ENCODE peak calls at places on chromosomes 13 and 19, in ten cellular contexts. P is cardiac fibroblast; Y is bronchial epithelial cell; C is GM10248; F is CD4-positive, alpha-beta T cell; Q is Panc1; N is left lung; S is fibroblast of pulmonary artery; G is lower lobe of right lung; H is GM12865. L is an unnamed sample.

GRCh38 chr13:105918842-105919741 is 616.4 kb downstream of the EFNB2 start:
- DNase-seq in P (peak), Y (peak), C (no peak), F (no peak), Q (peak), N (no peak), S (peak), G (no peak), H (no peak), L (no peak)

GRCh38 chr13:31952641-31953380 is 78.8 kb upstream of the FRY start:
- DNase-seq in P (no peak), Y (no peak), C (no peak), F (no peak), Q (no peak), N (no peak), S (no peak), G (no peak), H (no peak), L (no peak)

GRCh38 chr19:41223431-41224234 is 4.6 kb downstream of the AXL start:
- DNase-seq in P (peak), Y (peak), C (no peak), F (no peak), Q (no peak), N (peak), S (peak), G (no peak), H (no peak), L (no peak)

GRCh38 chr19:18514800-18515682 is 6.8 kb downstream of the ELL start:
- DNase-seq in P (peak), Y (peak), C (no peak), F (no peak), Q (no peak), N (peak), S (peak), G (peak), H (no peak), L (no peak)

GRCh38 chr13:59946924-59947323 is 216.8 kb downstream of the DIAPH3 start:
- DNase-seq in P (peak), Y (no peak), C (no peak), F (no peak), Q (no peak), N (no peak), S (peak), G (no peak), H (no peak), L (no peak)

GRCh38 chr19:43471091-43471490 is 5.7 kb upstream of the LYPD3 start:
- DNase-seq in P (no peak), Y (peak), C (no peak), F (no peak), Q (no peak), N (no peak), S (no peak), G (no peak), H (no peak), L (no peak)

GRCh38 chr19:50204811-50205675 is 1.6 kb downstream of the MYH14 start:
- DNase-seq in P (no peak), Y (no peak), C (no peak), F (no peak), Q (no peak), N (peak), S (no peak), G (peak), H (no peak), L (no peak)

GRCh38 chr13:64591981-64592380 is 2638.2 kb downstream of the PCDH9 start:
- DNase-seq in P (peak), Y (peak), C (no peak), F (no peak), Q (no peak), N (no peak), S (peak), G (no peak), H (no peak), L (no peak)

GRCh38 chr19:35986664-35987570 is 8.1 kb upstream of the SDHAF1 start:
- DNase-seq in P (no peak), Y (no peak), C (peak), F (no peak), Q (no peak), N (peak), S (no peak), G (peak), H (no peak), L (peak)

GRCh38 chr19:50500060-50500752 is 10.8 kb downstream of the JOSD2 start:
- DNase-seq in P (no peak), Y (no peak), C (peak), F (no peak), Q (no peak), N (no peak), S (no peak), G (peak), H (peak), L (no peak)

GRCh38 chr13:50106559-50106958 is 91.3 kb downstream of the KCNRG start:
- DNase-seq in P (no peak), Y (no peak), C (peak), F (no peak), Q (no peak), N (no peak), S (no peak), G (no peak), H (peak), L (no peak)

GRCh38 chr19:56120371-56121179 is 520 bp downstream of the ZNF787 start:
- DNase-seq in P (peak), Y (peak), C (peak), F (peak), Q (no peak), N (peak), S (peak), G (peak), H (peak), L (peak)

GRCh38 chr13:85828094-85828684 is 29.0 kb upstream of the SLITRK6 start:
- DNase-seq in P (peak), Y (peak), C (peak), F (no peak), Q (no peak), N (no peak), S (peak), G (no peak), H (peak), L (no peak)

DNA sequence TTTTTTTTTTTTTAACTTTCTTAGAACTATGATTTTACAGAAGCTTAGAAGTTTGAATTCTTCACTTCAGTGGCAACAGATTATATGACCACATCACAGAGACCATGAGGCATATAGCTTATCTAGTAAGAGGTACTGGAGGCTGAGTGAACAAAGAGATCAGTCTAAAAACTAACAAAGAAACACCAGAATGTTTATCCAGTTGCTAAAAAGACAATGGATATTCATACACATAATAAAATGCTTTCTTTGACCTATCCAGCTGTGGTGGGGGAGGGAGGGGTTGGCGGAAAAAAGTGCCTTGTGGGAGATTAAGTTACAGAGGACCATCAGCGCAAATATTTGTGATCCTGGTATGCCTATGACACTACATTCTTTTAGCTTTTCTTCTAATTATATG is 34.7 kb upstream of the SLITRK6 start:
- DNase-seq in P (no peak), Y (no peak), C (no peak), F (no peak), Q (no peak), N (no peak), S (no peak), G (no peak), H (no peak), L (no peak)
- TF ChIP-seq CTCF in P (no peak), Y (no peak), C (no peak), F (no peak), Q (no peak), N (no peak), S (no peak), G (no peak), H (no peak), L (no peak)

GRCh38 chr19:38144667-38145066 is 79.4 kb downstream of the DPF1 start:
- DNase-seq in P (no peak), Y (no peak), C (no peak), F (no peak), Q (no peak), N (no peak), S (no peak), G (no peak), H (no peak), L (no peak)

GRCh38 chr19:38141108-38141507 is 82.9 kb downstream of the DPF1 start:
- DNase-seq in P (no peak), Y (no peak), C (no peak), F (no peak), Q (no peak), N (no peak), S (no peak), G (no peak), H (no peak), L (no peak)

GRCh38 chr19:38145627-38146026 is 78.4 kb downstream of the DPF1 start:
- DNase-seq in P (peak), Y (no peak), C (no peak), F (no peak), Q (no peak), N (no peak), S (peak), G (no peak), H (no peak), L (no peak)

GRCh38 chr19:38142176-38143035 is 81.6 kb downstream of the DPF1 start:
- DNase-seq in P (peak), Y (peak), C (peak), F (no peak), Q (peak), N (peak), S (peak), G (no peak), H (peak), L (peak)

DNA sequence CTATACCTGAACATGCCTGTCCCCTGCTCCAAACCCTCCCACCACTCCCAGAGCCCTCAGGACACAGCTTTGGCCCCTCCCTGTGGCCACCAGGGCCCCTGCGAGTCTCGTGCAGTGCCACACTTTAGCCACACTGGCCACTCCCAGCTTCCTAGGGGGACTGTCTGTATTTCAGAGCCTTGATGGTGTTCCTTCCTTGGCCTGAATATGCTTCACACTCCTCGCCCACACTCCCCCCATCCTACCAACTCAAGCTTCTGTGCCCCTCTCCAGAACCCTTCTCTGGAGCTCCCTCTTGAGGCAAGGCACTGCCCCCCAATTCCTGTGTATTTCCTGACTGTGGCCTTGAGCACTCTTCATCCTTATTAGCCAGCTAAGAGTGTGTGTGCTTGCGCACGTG is 80.2 kb downstream of the DPF1 start:
- DNase-seq in P (no peak), Y (no peak), C (no peak), F (no peak), Q (no peak), N (no peak), S (no peak), G (no peak), H (no peak), L (no peak)
- TF ChIP-seq CTCF in P (peak), Y (no peak), C (peak), F (no peak), Q (no peak), N (no peak), S (peak), G (no peak), H (peak), L (no peak)

GRCh38 chr19:6952956-6953355 is 65.6 kb downstream of the ADGRE1 start:
- DNase-seq in P (no peak), Y (no peak), C (no peak), F (no peak), Q (no peak), N (no peak), S (no peak), G (no peak), H (no peak), L (no peak)
- TF ChIP-seq CTCF in P (no peak), Y (no peak), C (no peak), F (no peak), Q (no peak), N (no peak), S (no peak), G (no peak), H (no peak), L (no peak)

DNA sequence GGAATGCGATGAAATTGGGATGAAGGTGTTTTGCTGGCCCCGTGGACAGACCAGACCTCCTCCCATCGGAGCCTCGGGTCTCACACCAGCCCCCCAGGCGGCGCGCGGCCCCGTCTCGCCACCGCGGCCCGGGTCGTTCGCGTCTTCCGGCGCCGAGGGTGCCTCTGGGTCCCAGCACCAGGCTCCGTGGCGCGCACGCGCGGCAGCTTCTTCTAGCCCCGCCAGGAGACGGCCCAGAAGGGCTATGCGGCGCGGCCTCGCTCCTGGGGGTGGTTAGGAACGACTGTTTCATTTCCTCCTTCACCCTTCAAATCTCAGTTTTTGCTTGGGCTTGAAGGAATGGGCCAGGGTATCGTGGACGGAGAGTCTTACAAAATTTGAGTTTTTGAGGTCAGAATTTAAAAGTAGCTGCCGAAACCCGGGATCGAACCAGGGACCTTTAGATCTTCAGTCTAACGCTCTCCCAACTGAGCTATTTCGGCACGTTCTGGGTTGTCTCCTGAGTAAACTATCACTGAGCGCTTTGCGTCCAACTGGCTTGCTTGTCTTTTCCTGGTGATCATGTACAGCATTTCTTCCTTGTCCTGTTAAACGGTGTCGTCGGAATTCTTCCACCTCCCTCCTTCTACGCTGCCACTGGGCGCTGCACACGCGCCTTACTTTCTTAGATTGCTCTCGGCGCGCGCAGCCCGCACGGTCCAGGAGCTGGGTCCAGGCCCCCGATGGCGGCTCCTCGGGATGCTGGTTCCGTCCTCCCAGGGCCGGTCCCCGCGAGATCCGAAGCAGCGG is 46.5 kb downstream of the TGDS start:
- DNase-seq in P (peak), Y (peak), C (peak), F (peak), Q (peak), N (peak), S (peak), G (peak), H (peak), L (peak)
- TF ChIP-seq CTCF in P (no peak), Y (no peak), C (no peak), F (no peak), Q (peak), N (no peak), S (no peak), G (no peak), H (no peak), L (no peak)

GRCh38 chr13:75541287-75541686 is 3.6 kb upstream of the COMMD6 start:
- DNase-seq in P (no peak), Y (no peak), C (no peak), F (no peak), Q (no peak), N (no peak), S (no peak), G (no peak), H (peak), L (no peak)

GRCh38 chr13:75533866-75534265 is 3.8 kb downstream of the COMMD6 start:
- DNase-seq in P (no peak), Y (no peak), C (no peak), F (no peak), Q (no peak), N (no peak), S (no peak), G (no peak), H (no peak), L (no peak)

GRCh38 chr13:75541961-75542360 is 4.3 kb upstream of the COMMD6 start:
- DNase-seq in P (no peak), Y (no peak), C (no peak), F (no peak), Q (no peak), N (no peak), S (no peak), G (no peak), H (no peak), L (no peak)

GRCh38 chr13:75537401-75538365 is at the start of gene COMMD6:
- DNase-seq in P (peak), Y (peak), C (peak), F (peak), Q (peak), N (peak), S (peak), G (peak), H (peak), L (peak)
- TF ChIP-seq CTCF in P (peak), Y (peak), C (peak), F (no peak), Q (no peak), N (peak), S (peak), G (peak), H (peak), L (no peak)

DNA sequence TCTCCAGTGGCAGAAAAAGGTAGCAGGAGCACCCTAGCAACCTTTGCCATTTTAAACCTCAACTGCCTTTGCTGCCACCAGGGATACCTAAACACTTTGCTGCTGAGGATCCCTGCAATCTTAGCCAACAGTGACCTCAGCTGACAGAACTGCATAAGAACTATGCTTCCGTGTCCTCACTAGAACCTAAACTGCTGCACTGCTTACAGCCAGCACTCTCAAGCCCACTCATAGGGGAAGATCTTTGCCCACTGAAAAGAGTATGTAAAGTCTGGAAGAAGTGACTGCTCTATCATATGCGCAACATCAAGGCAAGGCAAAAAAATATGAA is 270.0 kb upstream of the PCDH20 start:
- DNase-seq in P (no peak), Y (peak), C (no peak), F (no peak), Q (no peak), N (no peak), S (peak), G (no peak), H (peak), L (no peak)
- TF ChIP-seq CTCF in P (no peak), Y (peak), C (no peak), F (no peak), Q (peak), N (no peak), S (no peak), G (no peak), H (no peak), L (no peak)

L was measured in activated B cell treated with CpG ODN at 0.5 μM for 24 hours.